ENCODE peak calls at places on chromosome 11, in ten cellular contexts. P is fibroblast of villous mesenchyme; D is mesothelial cell of epicardium; N is astrocyte of the spinal cord; X is hepatic stellate cell; B is NCI-H2171; I is dorsolateral prefrontal cortex; Y is stimulated activated naive CD8-positive, alpha-beta T cell treated with anti-CD3 and anti-CD28 coated beads, Interleukin-15, amount 100 ng/mL, for 72 hours; Z is fibroblast of lung; J is activated CD4-positive, alpha-beta T cell treated with anti-CD3 and anti-CD28 coated beads, Interleukin-2, amount 50 U/mL, for 24 hours. A is an unnamed sample.

GRCh38 chr11:118634435-118635236 is 27.2 kb downstream of the PHLDB1 start:
- DNase-seq in Z (peak), D (peak), B (peak), Y (no peak), P (peak), J (no peak), N (peak), X (no peak), I (no peak), A (no peak)

GRCh38 chr11:29159552-29160465 is 857.0 kb downstream of the KCNA4 start:
- DNase-seq in N (peak), Z (peak), D (no peak), B (peak), X (peak), J (no peak), P (peak), Y (no peak), I (peak), A (peak)

GRCh38 chr11:17740649-17741235 is 6.2 kb downstream of the KCNC1 start:
- DNase-seq in B (no peak), Y (no peak), I (no peak), P (no peak), D (no peak), Z (no peak), X (no peak), N (no peak), J (no peak), A (no peak)

GRCh38 chr11:62542750-62543567 is 3.6 kb downstream of the AHNAK start:
- DNase-seq in Y (peak), I (no peak), D (no peak), X (peak), N (peak), Z (peak), P (peak), J (peak), B (peak), A (no peak)

GRCh38 chr11:10108901-10109665 is 184.9 kb downstream of the SBF2 start:
- DNase-seq in I (no peak), J (no peak), B (no peak), P (peak), Z (peak), N (peak), Y (no peak), D (no peak), X (peak), A (no peak)

GRCh38 chr11:19429108-19429760 is 188.5 kb upstream of the E2F8 start:
- DNase-seq in N (no peak), I (no peak), Y (no peak), B (no peak), P (no peak), D (no peak), X (no peak), J (no peak), Z (no peak), A (no peak)

GRCh38 chr11:2366271-2366670 is 10.8 kb upstream of the CD81 start:
- DNase-seq in I (no peak), D (no peak), Y (no peak), P (no peak), X (no peak), Z (no peak), J (no peak), N (no peak), B (no peak), A (no peak)

GRCh38 chr11:91795139-91795887 is 429.3 kb upstream of the FAT3 start:
- DNase-seq in D (no peak), N (peak), X (no peak), B (no peak), Y (no peak), Z (peak), J (no peak), I (no peak), P (no peak), A (no peak)

GRCh38 chr11:31141804-31142203 is 227.7 kb downstream of the DCDC1 start:
- DNase-seq in Z (peak), I (no peak), D (no peak), Y (no peak), B (no peak), N (no peak), P (no peak), X (no peak), J (no peak), A (no peak)

GRCh38 chr11:10601722-10602281 is 33.3 kb upstream of the LYVE1 start:
- DNase-seq in J (no peak), N (no peak), P (no peak), X (no peak), Y (no peak), Z (no peak), I (no peak), D (no peak), B (no peak), A (no peak)